ENCODE peak calls at places on chromosomes 13 and 19, in eight cellular contexts. Q is left ventricle myocardium inferior; J is HepG2; G is mucosa of descending colon; M is SJSA1; K is GM23248; S is body of pancreas; H is CD4-positive, alpha-beta memory T cell. U is an unnamed sample. For H3K4me1, the result is how much of the 10 kb centered on the place peaks cover.

GRCh38 chr19:40945645-40946044 is 45.4 kb upstream of the CYP2B6 start:
- DNase-seq in Q (no peak), J (no peak), G (no peak), M (no peak), K (no peak), S (no peak), H (no peak), U (no peak)

GRCh38 chr13:40496035-40496810 is 170.2 kb downstream of the FOXO1 start:
- DNase-seq in Q (no peak), J (no peak), G (no peak), M (no peak), K (no peak), S (no peak), H (no peak), U (no peak)

GRCh38 chr19:45423589-45424190 is at the start of gene ERCC1:
- DNase-seq in Q (peak), J (peak), G (peak), M (peak), K (peak), S (peak), H (peak), U (peak)

GRCh38 chr19:47155141-47155540 is 24.5 kb downstream of the SAE1 start:
- DNase-seq in Q (peak), J (no peak), G (no peak), M (no peak), K (peak), S (no peak), H (no peak), U (no peak)

GRCh38 chr19:46009530-46010510 is 13.0 kb downstream of the PGLYRP1 start:
- DNase-seq in Q (peak), J (peak), G (peak), M (peak), K (peak), S (peak), H (peak), U (peak)

GRCh38 chr13:43767351-43767901 is 19.3 kb downstream of the ENOX1 start:
- DNase-seq in Q (peak), J (no peak), G (no peak), M (no peak), K (peak), S (no peak), H (no peak), U (no peak)

GRCh38 chr19:17718988-17719711 is at the start of gene MAP1S:
- DNase-seq in Q (peak), J (peak), G (peak), M (peak), K (peak), S (peak), H (peak), U (peak)

GRCh38 chr13:85582890-85583289 is 216.3 kb downstream of the SLITRK6 start:
- DNase-seq in Q (no peak), J (no peak), G (no peak), M (no peak), K (no peak), S (no peak), H (no peak), U (no peak)

GRCh38 chr19:33521480-33522370 is at the start of gene PEPD:
- DNase-seq in Q (peak), J (peak), G (peak), M (peak), K (peak), S (peak), H (peak), U (peak)

GRCh38 chr13:102902789-102903347 is 57.0 kb downstream of the ERCC5 start:
- DNase-seq in Q (peak), J (peak), G (no peak), M (peak), K (no peak), S (no peak), H (no peak), U (no peak)

GRCh38 chr13:27338816-27339215 is 68.2 kb downstream of the RASL11A start:
- DNase-seq in Q (no peak), J (peak), G (no peak), M (no peak), K (peak), S (no peak), H (no peak), U (no peak)

GRCh38 chr13:19155321-19155861 is 26.2 kb downstream of the TUBA3C start:
- DNase-seq in Q (no peak), J (no peak), G (no peak), M (no peak), K (no peak), S (no peak), H (no peak), U (peak)

GRCh38 chr19:13953021-13953531 is 767 bp downstream of the DCAF15 start:
- DNase-seq in Q (no peak), J (no peak), G (peak), M (peak), K (peak), S (no peak), H (no peak), U (no peak)

GRCh38 chr19:33325920-33326319 is 23.6 kb upstream of the CEBPA start:
- DNase-seq in Q (no peak), J (no peak), G (no peak), M (no peak), K (peak), S (peak), H (no peak), U (no peak)

GRCh38 chr13:52830946-52831345 is 17.5 kb downstream of the PCDH8 start:
- DNase-seq in Q (no peak), J (no peak), G (no peak), M (no peak), K (peak), S (no peak), H (no peak), U (no peak)

GRCh38 chr19:45250216-45250831 is 747 bp upstream of the MARK4 start:
- DNase-seq in Q (no peak), J (no peak), G (no peak), M (no peak), K (no peak), S (no peak), H (no peak), U (no peak)

GRCh38 chr13:54744747-54745146 is 1716.1 kb downstream of the OLFM4 start:
- DNase-seq in Q (no peak), J (no peak), G (no peak), M (no peak), K (no peak), S (no peak), H (no peak), U (no peak)

GRCh38 chr13:39938591-39938990 is 283.1 kb downstream of the COG6 start:
- DNase-seq in Q (no peak), J (no peak), G (no peak), M (no peak), K (no peak), S (no peak), H (no peak), U (no peak)

GRCh38 chr19:6894313-6894712 is 6.9 kb downstream of the ADGRE1 start:
- DNase-seq in Q (no peak), J (no peak), G (no peak), M (no peak), K (no peak), S (no peak), H (no peak), U (no peak)

GRCh38 chr19:31504221-31504620 is 155.0 kb upstream of the TSHZ3 start:
- DNase-seq in Q (no peak), J (no peak), G (no peak), M (peak), K (no peak), S (no peak), H (no peak), U (no peak)

GRCh38 chr13:93262729-93263128 is 36.1 kb downstream of the GPC6 start:
- DNase-seq in Q (no peak), J (no peak), G (no peak), M (no peak), K (peak), S (no peak), H (no peak), U (no peak)

GRCh38 chr13:40666905-40667621 is 622 bp upstream of the FOXO1 start:
- DNase-seq in Q (peak), J (peak), G (peak), M (peak), K (peak), S (peak), H (no peak), U (peak)

GRCh38 chr19:11242864-11243797 is 3.7 kb downstream of the ANGPTL8 start:
- DNase-seq in Q (peak), J (peak), G (peak), M (peak), K (peak), S (peak), H (peak), U (peak)

GRCh38 chr13:93080166-93080565 is 146.4 kb upstream of the GPC6 start:
- DNase-seq in Q (no peak), J (no peak), G (no peak), M (no peak), K (no peak), S (no peak), H (no peak), U (no peak)

GRCh38 chr19:7925171-7925837 is 631 bp downstream of the CTXN1 start:
- DNase-seq in Q (peak), J (peak), G (peak), M (peak), K (peak), S (peak), H (peak), U (peak)

GRCh38 chr13:93794197-93794885 is 567.7 kb downstream of the GPC6 start:
- DNase-seq in Q (no peak), J (no peak), G (no peak), M (no peak), K (peak), S (no peak), H (no peak), U (no peak)

GRCh38 chr19:28710278-28710677 is 502.7 kb downstream of the UQCRFS1 start:
- DNase-seq in Q (no peak), J (peak), G (no peak), M (no peak), K (peak), S (no peak), H (peak), U (no peak)

GRCh38 chr13:38686635-38687245 is at the start of gene FREM2:
- DNase-seq in Q (no peak), J (no peak), G (no peak), M (no peak), K (peak), S (peak), H (no peak), U (peak)

GRCh38 chr13:33367186-33367895 is 81.8 kb upstream of the STARD13 start:
- DNase-seq in Q (no peak), J (no peak), G (no peak), M (no peak), K (peak), S (no peak), H (no peak), U (no peak)

GRCh38 chr19:35643255-35644205 is 2.0 kb downstream of the ETV2 start:
- DNase-seq in Q (peak), J (peak), G (peak), M (peak), K (peak), S (peak), H (peak), U (peak)

GRCh38 chr13:102401305-102401704 is 543 bp downstream of the FGF14 start:
- DNase-seq in Q (no peak), J (no peak), G (no peak), M (no peak), K (peak), S (no peak), H (peak), U (no peak)

GRCh38 chr13:104608280-104608679 is 1542.1 kb upstream of the SLC10A2 start:
- DNase-seq in Q (no peak), J (no peak), G (no peak), M (no peak), K (no peak), S (no peak), H (no peak), U (no peak)

GRCh38 chr19:41563847-41564514 is 12.0 kb upstream of the CEACAM21 start:
- DNase-seq in Q (no peak), J (no peak), G (no peak), M (no peak), K (no peak), S (no peak), H (peak), U (no peak)

GRCh38 chr19:21604941-21605548 is 99.6 kb downstream of the ZNF429 start:
- DNase-seq in Q (no peak), J (no peak), G (no peak), M (no peak), K (peak), S (peak), H (no peak), U (no peak)

DNA sequence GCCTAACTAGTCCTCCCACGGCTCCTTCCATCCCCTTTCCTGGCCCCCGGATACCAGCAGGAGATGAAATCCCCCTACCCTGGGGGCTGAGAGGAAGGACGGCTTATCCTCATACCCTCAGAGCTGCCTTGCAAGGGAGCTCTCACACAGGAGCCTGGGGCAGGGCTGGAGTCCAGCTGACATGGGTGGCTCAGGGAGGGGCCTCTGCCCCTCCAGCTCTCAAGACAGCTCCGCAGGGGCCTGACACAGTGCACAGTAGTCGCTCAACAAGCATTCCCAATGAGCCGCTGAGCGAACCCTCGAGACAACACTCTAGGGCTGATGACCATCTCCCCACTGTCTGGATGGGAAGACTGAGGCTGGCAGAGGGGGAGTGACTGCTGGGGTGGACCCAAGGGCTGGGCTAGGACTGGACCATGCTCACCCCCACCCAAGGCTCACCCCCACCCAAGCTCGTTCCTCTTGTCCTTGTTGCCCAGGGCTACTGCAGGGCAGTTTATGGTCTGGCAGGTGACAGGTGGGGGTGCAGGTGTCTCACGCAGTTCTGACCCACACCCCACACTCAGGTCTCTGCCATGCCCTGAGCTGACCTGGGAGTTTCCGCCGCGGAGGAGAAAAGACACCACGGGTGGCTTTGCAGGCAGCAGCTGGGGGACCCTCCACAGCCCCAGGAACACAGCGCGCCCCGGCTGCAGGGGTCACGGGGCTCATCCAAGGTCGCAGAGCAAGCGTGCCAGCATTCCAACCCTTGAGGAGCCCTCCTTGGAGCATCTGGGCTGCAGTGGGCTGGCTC is 3.9 kb downstream of the ZBTB7A start:
- DNase-seq in Q (no peak), J (no peak), G (peak), M (no peak), K (peak), S (no peak), H (no peak), U (no peak)
- H3K4me1 ChIP-seq in Q (half or more), J (half or more), G (half or more), M (under half), K (under half), S (half or more), H (half or more), U (half or more)

GRCh38 chr13:50001287-50001686 is 4.4 kb downstream of the TRIM13 start:
- DNase-seq in Q (no peak), J (no peak), G (no peak), M (no peak), K (no peak), S (no peak), H (no peak), U (no peak)
- H3K4me1 ChIP-seq in Q (half or more), J (under half), G (under half), M (under half), K (under half), S (under half), H (half or more), U (half or more)

GRCh38 chr19:1262687-1263123 is 6.4 kb upstream of the CIRBP start:
- DNase-seq in Q (no peak), J (no peak), G (peak), M (no peak), K (no peak), S (no peak), H (no peak), U (no peak)
- H3K4me1 ChIP-seq in Q (half or more), J (half or more), G (half or more), M (half or more), K (under half), S (half or more), H (half or more), U (half or more)

GRCh38 chr13:71831716-71832115 is 35.3 kb downstream of the DACH1 start:
- DNase-seq in Q (no peak), J (no peak), G (no peak), M (no peak), K (no peak), S (no peak), H (no peak), U (no peak)

GRCh38 chr13:71828564-71828963 is 38.4 kb downstream of the DACH1 start:
- DNase-seq in Q (no peak), J (no peak), G (no peak), M (no peak), K (no peak), S (no peak), H (no peak), U (no peak)

GRCh38 chr13:71828117-71828516 is 38.9 kb downstream of the DACH1 start:
- DNase-seq in Q (no peak), J (no peak), G (no peak), M (no peak), K (no peak), S (no peak), H (no peak), U (no peak)

GRCh38 chr13:71830736-71831135 is 36.3 kb downstream of the DACH1 start:
- DNase-seq in Q (no peak), J (no peak), G (no peak), M (no peak), K (no peak), S (no peak), H (no peak), U (no peak)

GRCh38 chr13:71829542-71829941 is 37.5 kb downstream of the DACH1 start:
- DNase-seq in Q (no peak), J (no peak), G (no peak), M (no peak), K (no peak), S (no peak), H (no peak), U (no peak)
- H3K4me1 ChIP-seq in Q (under half), J (under half), G (under half), M (under half), K (under half), S (under half), H (under half), U (under half)

GRCh38 chr19:15634105-15634504 is 6.6 kb upstream of the CYP4F3 start:
- DNase-seq in Q (no peak), J (no peak), G (no peak), M (no peak), K (no peak), S (no peak), H (no peak), U (no peak)
- H3K4me1 ChIP-seq in Q (under half), J (under half), G (under half), M (under half), K (under half), S (under half), H (under half), U (under half)